ENCODE peak calls at places on chromosomes 6 and 20, in four cellular contexts. Q, C, A and Y are unnamed samples.

GRCh38 chr20:25321991-25322390 is 68.6 kb downstream of the ABHD12 start:
- DNase-seq in Q (no peak), A (no peak), C (no peak), Y (no peak)

GRCh38 chr6:24340998-24341934 is 16.6 kb downstream of the DCDC2 start:
- DNase-seq in Q (no peak), A (no peak), C (no peak), Y (no peak)

GRCh38 chr20:62805365-62805710 is 703 bp downstream of the OGFR start:
- DNase-seq in Q (no peak), C (no peak), A (peak), Y (peak)

GRCh38 chr6:44342489-44342888 is at the start of gene SPATS1:
- DNase-seq in Q (no peak), C (peak), A (no peak), Y (no peak)

GRCh38 chr20:40991181-40991889 is 37.3 kb upstream of the TOP1 start:
- DNase-seq in C (no peak), A (no peak), Q (no peak), Y (no peak)

GRCh38 chr20:34585019-34585418 is 26.5 kb downstream of the MAP1LC3A start:
- DNase-seq in C (no peak), A (no peak), Q (no peak), Y (no peak)

GRCh38 chr6:30600576-30600975 is 16.5 kb downstream of the PPP1R10 start:
- DNase-seq in Q (no peak), C (no peak), A (no peak), Y (no peak)

GRCh38 chr20:63955281-63955845 is 853 bp downstream of the UCKL1 start:
- DNase-seq in C (peak), Q (no peak), A (peak), Y (no peak)

GRCh38 chr20:33176101-33176500 is 8.1 kb downstream of the BPIFA2 start:
- DNase-seq in Q (no peak), C (no peak), A (no peak), Y (no peak)